ENCODE peak calls at places on chromosomes 11 and 22, in ten cellular contexts. U is ovary, J is neuronal stem cell, Q is neural progenitor cell, A is tibial nerve, N is BJ, S is heart left ventricle, G is left lung, V is NT2/D1, L is lung. D is an unnamed sample.
A peak's percentile ranks its signal among the peaks of the same experiment; 100 is the strongest.

GRCh38 chr11:74937696-74938475 is 11.0 kb downstream of the XRRA1 start:
- DNase-seq in G (no peak), S (no peak), U (no peak), N (no peak), L (no peak), Q (no peak), A (no peak), V (no peak), J (no peak), D (peak; percentile 14)

GRCh38 chr11:68076371-68077042 is 37.7 kb downstream of the TCIRG1 start:
- DNase-seq in L (no peak), Q (peak; percentile 16), G (no peak), S (no peak), N (no peak), J (no peak), U (no peak), V (no peak), A (no peak), D (peak; percentile 44)

GRCh38 chr11:76655466-76656086 is 15.0 kb downstream of the LRRC32 start:
- DNase-seq in Q (no peak), A (no peak), N (no peak), V (no peak), G (no peak), S (no peak), J (no peak), U (no peak), L (no peak), D (no peak)

GRCh38 chr11:12802418-12803085 is 128.3 kb downstream of the TEAD1 start:
- DNase-seq in L (peak; percentile 88), J (peak; percentile 81), N (no peak), A (no peak), U (peak; percentile 79), S (no peak), Q (peak; percentile 73), V (no peak), G (peak; percentile 86), D (peak; percentile 49)

GRCh38 chr11:34208266-34209135 is 103.1 kb downstream of the NAT10 start:
- DNase-seq in L (no peak), N (no peak), S (no peak), V (no peak), J (no peak), A (no peak), U (no peak), Q (no peak), G (no peak), D (no peak)

GRCh38 chr22:26357813-26358212 is 71.2 kb upstream of the ASPHD2 start:
- DNase-seq in J (no peak), S (no peak), U (no peak), N (no peak), A (no peak), V (no peak), Q (no peak), L (no peak), G (no peak), D (no peak)

GRCh38 chr22:48428556-48429371 is 1398.9 kb downstream of the BRD1 start:
- DNase-seq in A (no peak), L (no peak), S (no peak), N (no peak), U (no peak), Q (no peak), G (no peak), V (no peak), J (no peak), D (no peak)

GRCh38 chr11:72812968-72813739 is 1.1 kb upstream of the ATG16L2 start:
- DNase-seq in G (no peak), A (no peak), S (no peak), J (no peak), Q (peak; percentile 72), L (peak; percentile 62), U (peak; percentile 43), V (peak; percentile 50), N (no peak), D (peak; percentile 68)

GRCh38 chr11:33068611-33069340 is 29.4 kb downstream of the TCP11L1 start:
- DNase-seq in G (no peak), L (no peak), Q (no peak), N (no peak), J (no peak), V (no peak), A (no peak), S (no peak), U (no peak), D (no peak)

GRCh38 chr22:49783926-49784629 is 43.6 kb downstream of the BRD1 start:
- DNase-seq in Q (no peak), L (no peak), N (no peak), U (peak; percentile 13), S (no peak), J (no peak), A (no peak), G (peak; percentile 65), V (no peak), D (no peak)

GRCh38 chr11:130606181-130606580 is 157.7 kb downstream of the ADAMTS15 start:
- DNase-seq in G (no peak), L (no peak), N (no peak), Q (no peak), A (no peak), V (no peak), U (no peak), J (no peak), S (no peak), D (no peak)

GRCh38 chr11:108592591-108593213 is 866 bp downstream of the EXPH5 start:
- DNase-seq in A (no peak), U (peak; percentile 23), V (no peak), S (peak; percentile 20), G (peak; percentile 81), L (peak; percentile 32), J (peak; percentile 17), Q (no peak), N (no peak), D (peak; percentile 14)

GRCh38 chr11:61345170-61345610 is 12.2 kb downstream of the TKFC start:
- DNase-seq in S (no peak), V (no peak), U (no peak), J (no peak), L (no peak), G (no peak), N (no peak), Q (no peak), A (no peak), D (no peak)

GRCh38 chr11:35649984-35650383 is 12.6 kb upstream of the TRIM44 start:
- DNase-seq in V (no peak), L (no peak), G (no peak), J (no peak), Q (no peak), S (no peak), A (no peak), N (no peak), U (no peak), D (no peak)

GRCh38 chr11:47886096-47886495 is 37.9 kb upstream of the NUP160 start:
- DNase-seq in G (no peak), Q (no peak), N (no peak), S (no peak), J (no peak), L (peak; percentile 58), V (no peak), U (no peak), A (peak; percentile 41), D (no peak)

DNA sequence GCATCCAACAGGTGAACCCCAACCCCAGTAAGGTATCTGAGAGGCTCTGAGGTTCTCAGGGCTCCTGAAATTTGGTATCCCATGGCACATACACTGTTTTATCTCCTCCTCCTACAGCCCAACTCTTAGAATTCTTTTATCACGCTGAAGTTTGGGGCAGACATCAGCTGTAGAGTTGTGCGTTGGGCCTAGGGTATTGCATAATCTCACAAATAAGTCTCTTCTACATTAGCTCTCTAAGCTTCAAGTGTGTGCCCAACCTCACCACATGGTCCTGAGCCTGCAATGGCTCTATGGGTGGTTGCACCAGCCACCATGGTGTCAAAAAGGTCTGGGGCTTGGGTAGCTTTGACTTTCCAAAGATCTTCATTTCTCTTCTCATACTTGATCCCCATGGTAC is 603.0 kb downstream of the BUD13 start:
- DNase-seq in J (no peak), L (no peak), Q (no peak), V (no peak), N (no peak), G (no peak), S (no peak), A (no peak), U (no peak), D (no peak)
- H3K27me3 ChIP-seq in J (no peaks in the 10 kb centered on the region), L (no peaks in the 10 kb centered on the region), Q (no peaks in the 10 kb centered on the region), V (no peaks in the 10 kb centered on the region), N (no peaks in the 10 kb centered on the region), G (no peaks in the 10 kb centered on the region), S (no peaks in the 10 kb centered on the region), A (peaks cover 9% of the 10 kb centered on the region), U (no peaks in the 10 kb centered on the region), D (no peaks in the 10 kb centered on the region)

GRCh38 chr22:22598144-22598543 is 39.1 kb upstream of the PRAME start:
- DNase-seq in N (no peak), Q (no peak), A (no peak), U (no peak), S (no peak), L (no peak), G (no peak), J (no peak), V (no peak), D (no peak)
- H3K27me3 ChIP-seq in N (no peaks in the 10 kb centered on the region), Q (peaks cover 98% of the 10 kb centered on the region), A (no peaks in the 10 kb centered on the region), U (no peaks in the 10 kb centered on the region), S (no peaks in the 10 kb centered on the region), L (no peaks in the 10 kb centered on the region), G (no peaks in the 10 kb centered on the region), J (no peaks in the 10 kb centered on the region), V (peaks cover 96% of the 10 kb centered on the region), D (no peaks in the 10 kb centered on the region)

GRCh38 chr11:122100222-122101080 is 15.6 kb downstream of the BLID start:
- DNase-seq in V (no peak), J (no peak), G (no peak), S (peak; percentile 58), A (peak; percentile 66), N (no peak), L (no peak), Q (peak; percentile 74), U (peak; percentile 80), D (peak; percentile 62)
- H3K27me3 ChIP-seq in V (no peaks in the 10 kb centered on the region), J (peaks cover 16% of the 10 kb centered on the region), G (peaks cover 15% of the 10 kb centered on the region), S (peaks cover 4% of the 10 kb centered on the region), A (no peaks in the 10 kb centered on the region), N (no peaks in the 10 kb centered on the region), L (no peaks in the 10 kb centered on the region), Q (peaks cover 45% of the 10 kb centered on the region), U (no peaks in the 10 kb centered on the region), D (no peaks in the 10 kb centered on the region)

GRCh38 chr11:120023551-120023950 is 114.4 kb downstream of the TRIM29 start:
- DNase-seq in S (no peak), J (no peak), U (no peak), L (no peak), V (no peak), A (no peak), G (no peak), Q (no peak), N (no peak), D (no peak)

GRCh38 chr11:120024586-120024985 is 113.3 kb downstream of the TRIM29 start:
- DNase-seq in U (no peak), V (no peak), G (no peak), Q (no peak), S (no peak), J (no peak), N (no peak), A (no peak), L (no peak), D (no peak)

GRCh38 chr11:120024046-120024445 is 113.9 kb downstream of the TRIM29 start:
- DNase-seq in U (no peak), A (no peak), S (no peak), N (no peak), V (no peak), G (no peak), Q (peak; percentile 55), J (no peak), L (no peak), D (no peak)

GRCh38 chr11:120027546-120028180 is 110.2 kb downstream of the TRIM29 start:
- DNase-seq in A (no peak), L (no peak), G (no peak), Q (no peak), V (no peak), J (no peak), U (no peak), N (no peak), S (no peak), D (no peak)

GRCh38 chr11:120025606-120026335 is 112.1 kb downstream of the TRIM29 start:
- DNase-seq in U (no peak), V (no peak), L (no peak), A (no peak), Q (no peak), S (no peak), J (no peak), N (no peak), G (peak; percentile 77), D (no peak)
- H3K27me3 ChIP-seq in U (no peaks in the 10 kb centered on the region), V (no peaks in the 10 kb centered on the region), L (peaks cover 2% of the 10 kb centered on the region), A (peaks cover 6% of the 10 kb centered on the region), Q (no peaks in the 10 kb centered on the region), S (peaks cover 3% of the 10 kb centered on the region), J (no peaks in the 10 kb centered on the region), N (no peaks in the 10 kb centered on the region), G (no peaks in the 10 kb centered on the region), D (no peaks in the 10 kb centered on the region)